ENCODE peak calls at places on chromosome 4, in seven cellular contexts. One of them, this sample, is unnamed.

GRCh38 chr4:88737304-88738015 is 39.8 kb upstream of the NAP1L5 start:
- DNase-seq in GM12864: no peak
- DNase-seq in OCI-LY7: no peak
- DNase-seq in CD8-positive, alpha-beta memory T cell: no peak
- DNase-seq in fibroblast of the aortic adventitia: peak
- DNase-seq in NB4: no peak
- DNase-seq in upper lobe of left lung: peak
- DNase-seq in this sample: peak

GRCh38 chr4:85913925-85914694 is 439.2 kb downstream of the ARHGAP24 start:
- DNase-seq in GM12864: no peak
- DNase-seq in OCI-LY7: no peak
- DNase-seq in CD8-positive, alpha-beta memory T cell: no peak
- DNase-seq in fibroblast of the aortic adventitia: no peak
- DNase-seq in NB4: no peak
- DNase-seq in upper lobe of left lung: no peak
- DNase-seq in this sample: no peak

GRCh38 chr4:19205853-19206252 is 1045.9 kb upstream of the SLIT2 start:
- DNase-seq in GM12864: no peak
- DNase-seq in OCI-LY7: no peak
- DNase-seq in CD8-positive, alpha-beta memory T cell: no peak
- DNase-seq in fibroblast of the aortic adventitia: no peak
- DNase-seq in NB4: no peak
- DNase-seq in upper lobe of left lung: no peak
- DNase-seq in this sample: no peak

GRCh38 chr4:72312032-72312650 is 256.9 kb downstream of the ADAMTS3 start:
- DNase-seq in GM12864: no peak
- DNase-seq in OCI-LY7: no peak
- DNase-seq in CD8-positive, alpha-beta memory T cell: no peak
- DNase-seq in fibroblast of the aortic adventitia: peak
- DNase-seq in NB4: no peak
- DNase-seq in upper lobe of left lung: peak
- DNase-seq in this sample: peak

GRCh38 chr4:3868146-3868840 is 102.1 kb downstream of the ADRA2C start:
- DNase-seq in GM12864: no peak
- DNase-seq in OCI-LY7: no peak
- DNase-seq in CD8-positive, alpha-beta memory T cell: no peak
- DNase-seq in fibroblast of the aortic adventitia: peak
- DNase-seq in NB4: peak
- DNase-seq in upper lobe of left lung: no peak
- DNase-seq in this sample: peak

GRCh38 chr4:132344924-132345828 is 803.9 kb upstream of the PCDH10 start:
- DNase-seq in GM12864: no peak
- DNase-seq in OCI-LY7: no peak
- DNase-seq in CD8-positive, alpha-beta memory T cell: no peak
- DNase-seq in fibroblast of the aortic adventitia: no peak
- DNase-seq in NB4: no peak
- DNase-seq in upper lobe of left lung: no peak
- DNase-seq in this sample: no peak

GRCh38 chr4:128334256-128334655 is 46.6 kb upstream of the PGRMC2 start:
- DNase-seq in GM12864: no peak
- DNase-seq in OCI-LY7: no peak
- DNase-seq in CD8-positive, alpha-beta memory T cell: no peak
- DNase-seq in fibroblast of the aortic adventitia: no peak
- DNase-seq in NB4: no peak
- DNase-seq in upper lobe of left lung: no peak
- DNase-seq in this sample: no peak

GRCh38 chr4:38500433-38500832 is 163.6 kb upstream of the KLF3 start:
- DNase-seq in GM12864: no peak
- DNase-seq in OCI-LY7: no peak
- DNase-seq in CD8-positive, alpha-beta memory T cell: no peak
- DNase-seq in fibroblast of the aortic adventitia: peak
- DNase-seq in NB4: no peak
- DNase-seq in upper lobe of left lung: no peak
- DNase-seq in this sample: no peak

GRCh38 chr4:173270312-173271027 is 63.7 kb downstream of the HMGB2 start:
- DNase-seq in GM12864: no peak
- DNase-seq in OCI-LY7: no peak
- DNase-seq in CD8-positive, alpha-beta memory T cell: no peak
- DNase-seq in fibroblast of the aortic adventitia: peak
- DNase-seq in NB4: no peak
- DNase-seq in upper lobe of left lung: no peak
- DNase-seq in this sample: no peak

DNA sequence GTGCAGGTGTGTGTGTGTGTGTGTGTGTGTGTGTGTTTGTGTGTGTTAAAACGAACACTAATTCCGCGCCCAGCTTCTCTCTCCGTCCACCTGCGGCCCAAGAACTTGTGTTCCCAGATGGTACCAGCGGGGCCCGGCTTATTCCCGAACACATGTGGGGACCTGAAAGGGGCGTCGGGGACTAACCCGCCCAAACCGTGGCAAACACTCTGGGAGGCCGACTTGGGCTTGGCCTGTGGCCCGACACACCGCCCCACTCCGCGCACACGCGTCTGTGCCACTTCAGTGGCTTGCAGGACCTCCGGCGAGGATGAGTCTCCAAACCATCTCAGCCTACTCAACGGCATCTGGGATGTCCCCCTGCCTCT is 870 bp upstream of the HHIP start:
- DNase-seq in GM12864: no peak
- DNase-seq in OCI-LY7: no peak
- DNase-seq in CD8-positive, alpha-beta memory T cell: no peak
- DNase-seq in fibroblast of the aortic adventitia: peak
- DNase-seq in NB4: no peak
- DNase-seq in upper lobe of left lung: peak
- DNase-seq in this sample: peak
- H3K4me3 ChIP-seq in GM12864: no peak
- H3K4me3 ChIP-seq in OCI-LY7: no peak
- H3K4me3 ChIP-seq in CD8-positive, alpha-beta memory T cell: no peak
- H3K4me3 ChIP-seq in fibroblast of the aortic adventitia: peak
- H3K4me3 ChIP-seq in NB4: no peak
- H3K4me3 ChIP-seq in upper lobe of left lung: no peak
- H3K4me3 ChIP-seq in this sample: peak

DNA sequence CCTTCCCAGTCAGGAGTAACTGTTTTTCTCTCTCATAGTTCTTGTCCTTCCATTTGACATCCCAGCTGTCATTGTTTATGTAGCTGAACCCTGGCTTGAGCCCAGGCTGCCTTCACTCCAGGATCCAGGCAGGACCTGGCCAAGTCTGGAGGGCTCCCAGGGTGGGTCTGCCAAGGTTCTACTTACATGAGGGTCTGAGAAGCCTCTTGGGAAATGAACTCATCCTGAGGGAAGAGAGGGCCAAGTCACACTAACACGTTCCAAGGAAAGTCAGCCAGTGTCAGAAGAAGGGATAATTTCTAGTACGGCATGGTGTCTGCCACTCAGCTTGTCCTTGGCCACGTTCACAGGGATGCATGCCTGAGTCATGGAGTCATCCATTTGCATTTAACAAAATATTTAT is 54.8 kb upstream of the SRD5A3 start:
- DNase-seq in GM12864: no peak
- DNase-seq in OCI-LY7: no peak
- DNase-seq in CD8-positive, alpha-beta memory T cell: no peak
- DNase-seq in fibroblast of the aortic adventitia: peak
- DNase-seq in NB4: no peak
- DNase-seq in upper lobe of left lung: no peak
- DNase-seq in this sample: no peak
- H3K4me3 ChIP-seq in GM12864: no peak
- H3K4me3 ChIP-seq in OCI-LY7: no peak
- H3K4me3 ChIP-seq in CD8-positive, alpha-beta memory T cell: no peak
- H3K4me3 ChIP-seq in fibroblast of the aortic adventitia: no peak
- H3K4me3 ChIP-seq in NB4: no peak
- H3K4me3 ChIP-seq in upper lobe of left lung: no peak
- H3K4me3 ChIP-seq in this sample: no peak

GRCh38 chr4:99564921-99565320 is 1.1 kb upstream of the TRMT10A start:
- DNase-seq in GM12864: no peak
- DNase-seq in OCI-LY7: no peak
- DNase-seq in CD8-positive, alpha-beta memory T cell: no peak
- DNase-seq in fibroblast of the aortic adventitia: no peak
- DNase-seq in NB4: no peak
- DNase-seq in upper lobe of left lung: no peak
- DNase-seq in this sample: no peak

DNA sequence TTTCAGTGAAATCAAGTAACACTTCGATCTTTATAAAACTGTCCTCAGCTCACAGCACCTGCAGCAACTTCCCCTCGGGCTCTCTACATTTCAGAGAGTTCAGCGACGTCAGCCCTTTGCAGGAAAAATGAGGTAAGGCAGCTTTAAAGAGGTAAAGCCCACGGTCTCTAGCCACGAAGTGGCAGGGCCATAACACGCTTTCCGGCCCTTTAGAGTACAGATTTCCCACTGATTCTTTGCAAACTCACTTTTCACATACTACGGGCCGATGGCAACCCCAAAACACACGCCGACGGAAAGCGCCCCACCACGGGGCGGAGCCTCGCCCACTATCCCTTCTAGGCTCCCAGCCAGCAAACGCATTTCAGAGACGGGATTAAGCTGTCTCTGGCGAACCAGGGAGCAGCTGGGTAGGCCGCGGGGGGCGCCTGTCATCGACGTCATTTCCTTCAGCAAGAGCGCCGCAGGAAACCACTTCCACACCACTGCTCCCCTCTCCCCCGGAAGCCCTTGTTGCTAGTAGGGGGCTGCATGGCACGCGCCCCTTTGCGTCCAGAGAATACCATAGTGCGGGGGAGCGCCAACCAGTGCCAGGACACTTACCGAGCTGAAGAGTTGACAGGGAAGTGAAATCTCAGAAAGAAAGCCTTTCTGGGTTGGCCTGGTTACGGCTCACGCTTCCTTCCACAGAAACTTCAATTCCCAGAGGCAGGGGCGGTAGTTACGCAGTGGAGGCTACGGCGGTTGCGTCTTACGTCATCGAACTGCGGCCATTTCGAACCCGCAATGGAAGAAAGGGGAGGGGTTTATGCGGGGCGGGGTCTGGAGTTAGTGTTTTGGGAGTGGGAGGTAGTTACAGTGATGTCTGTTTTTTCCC is at the start of gene TRMT10A:
- DNase-seq in GM12864: peak
- DNase-seq in OCI-LY7: peak
- DNase-seq in CD8-positive, alpha-beta memory T cell: peak
- DNase-seq in fibroblast of the aortic adventitia: peak
- DNase-seq in NB4: peak
- DNase-seq in upper lobe of left lung: peak
- DNase-seq in this sample: peak
- H3K4me3 ChIP-seq in GM12864: peak
- H3K4me3 ChIP-seq in OCI-LY7: peak
- H3K4me3 ChIP-seq in CD8-positive, alpha-beta memory T cell: peak
- H3K4me3 ChIP-seq in fibroblast of the aortic adventitia: peak
- H3K4me3 ChIP-seq in NB4: peak
- H3K4me3 ChIP-seq in upper lobe of left lung: peak
- H3K4me3 ChIP-seq in this sample: peak

DNA sequence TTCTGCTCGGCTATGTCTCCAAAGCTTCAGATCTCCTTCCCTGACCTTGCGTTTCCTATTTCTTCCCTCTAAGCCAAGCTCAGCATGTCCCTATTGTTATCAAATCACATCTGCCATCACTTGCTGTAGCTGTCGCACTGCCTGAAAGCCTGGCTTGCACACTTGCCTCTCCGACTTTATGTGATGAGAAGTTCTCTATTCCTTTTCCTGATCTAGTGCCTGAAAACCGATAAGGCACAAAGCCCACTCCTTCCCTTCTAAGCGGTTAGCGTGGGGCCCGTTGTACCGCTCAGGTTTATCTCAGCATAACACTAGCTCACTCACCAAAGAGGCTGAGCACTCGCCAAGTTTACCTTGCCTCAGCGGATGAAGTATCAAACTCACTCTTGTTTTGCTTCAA is 816 bp downstream of the NMU start:
- DNase-seq in GM12864: no peak
- DNase-seq in OCI-LY7: no peak
- DNase-seq in CD8-positive, alpha-beta memory T cell: no peak
- DNase-seq in fibroblast of the aortic adventitia: no peak
- DNase-seq in NB4: no peak
- DNase-seq in upper lobe of left lung: no peak
- DNase-seq in this sample: no peak
- H3K4me3 ChIP-seq in GM12864: no peak
- H3K4me3 ChIP-seq in OCI-LY7: no peak
- H3K4me3 ChIP-seq in CD8-positive, alpha-beta memory T cell: peak
- H3K4me3 ChIP-seq in fibroblast of the aortic adventitia: no peak
- H3K4me3 ChIP-seq in NB4: no peak
- H3K4me3 ChIP-seq in upper lobe of left lung: no peak
- H3K4me3 ChIP-seq in this sample: no peak

GRCh38 chr4:48699470-48699869 is 80.6 kb downstream of the FRYL start:
- DNase-seq in GM12864: no peak
- DNase-seq in OCI-LY7: no peak
- DNase-seq in CD8-positive, alpha-beta memory T cell: no peak
- DNase-seq in fibroblast of the aortic adventitia: no peak
- DNase-seq in NB4: no peak
- DNase-seq in upper lobe of left lung: no peak
- DNase-seq in this sample: no peak
- H3K4me3 ChIP-seq in GM12864: no peak
- H3K4me3 ChIP-seq in OCI-LY7: no peak
- H3K4me3 ChIP-seq in CD8-positive, alpha-beta memory T cell: no peak
- H3K4me3 ChIP-seq in fibroblast of the aortic adventitia: no peak
- H3K4me3 ChIP-seq in NB4: no peak
- H3K4me3 ChIP-seq in upper lobe of left lung: no peak
- H3K4me3 ChIP-seq in this sample: no peak

GRCh38 chr4:136687118-136687517 is 845.2 kb downstream of the PCDH18 start:
- DNase-seq in GM12864: no peak
- DNase-seq in OCI-LY7: no peak
- DNase-seq in CD8-positive, alpha-beta memory T cell: no peak
- DNase-seq in fibroblast of the aortic adventitia: peak
- DNase-seq in NB4: peak
- DNase-seq in upper lobe of left lung: no peak
- DNase-seq in this sample: no peak

GRCh38 chr4:136691607-136692006 is 840.7 kb downstream of the PCDH18 start:
- DNase-seq in GM12864: no peak
- DNase-seq in OCI-LY7: no peak
- DNase-seq in CD8-positive, alpha-beta memory T cell: no peak
- DNase-seq in fibroblast of the aortic adventitia: no peak
- DNase-seq in NB4: no peak
- DNase-seq in upper lobe of left lung: no peak
- DNase-seq in this sample: no peak

GRCh38 chr4:136687596-136687995 is 844.7 kb downstream of the PCDH18 start:
- DNase-seq in GM12864: no peak
- DNase-seq in OCI-LY7: no peak
- DNase-seq in CD8-positive, alpha-beta memory T cell: no peak
- DNase-seq in fibroblast of the aortic adventitia: no peak
- DNase-seq in NB4: no peak
- DNase-seq in upper lobe of left lung: no peak
- DNase-seq in this sample: no peak

DNA sequence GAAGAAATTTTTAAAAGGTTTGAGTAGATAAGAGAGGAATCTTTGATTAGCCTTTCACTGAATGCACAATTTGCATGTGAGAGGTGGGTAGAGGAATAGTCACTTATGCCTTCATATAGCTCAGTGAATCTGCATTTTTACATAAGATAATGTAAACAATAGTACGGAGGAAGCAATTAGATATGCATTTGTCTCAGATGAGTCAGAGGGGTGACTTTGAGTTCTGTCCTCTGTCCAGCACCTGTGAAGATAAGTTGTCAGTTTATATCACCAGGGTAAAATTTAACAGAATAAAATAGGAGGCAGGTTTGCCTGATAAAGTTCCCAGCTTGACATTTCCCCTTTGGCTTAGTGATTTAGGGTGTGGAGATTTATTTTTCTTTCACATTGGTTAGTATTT is 841.9 kb downstream of the PCDH18 start:
- DNase-seq in GM12864: no peak
- DNase-seq in OCI-LY7: no peak
- DNase-seq in CD8-positive, alpha-beta memory T cell: no peak
- DNase-seq in fibroblast of the aortic adventitia: no peak
- DNase-seq in NB4: no peak
- DNase-seq in upper lobe of left lung: no peak
- DNase-seq in this sample: no peak
- H3K4me3 ChIP-seq in GM12864: no peak
- H3K4me3 ChIP-seq in OCI-LY7: no peak
- H3K4me3 ChIP-seq in CD8-positive, alpha-beta memory T cell: no peak
- H3K4me3 ChIP-seq in fibroblast of the aortic adventitia: no peak
- H3K4me3 ChIP-seq in NB4: no peak
- H3K4me3 ChIP-seq in upper lobe of left lung: no peak
- H3K4me3 ChIP-seq in this sample: no peak

GRCh38 chr4:75673027-75673958 is at the start of gene G3BP2:
- DNase-seq in GM12864: peak
- DNase-seq in OCI-LY7: peak
- DNase-seq in CD8-positive, alpha-beta memory T cell: peak
- DNase-seq in fibroblast of the aortic adventitia: peak
- DNase-seq in NB4: peak
- DNase-seq in upper lobe of left lung: peak
- DNase-seq in this sample: peak
- H3K4me3 ChIP-seq in GM12864: peak
- H3K4me3 ChIP-seq in OCI-LY7: peak
- H3K4me3 ChIP-seq in CD8-positive, alpha-beta memory T cell: peak
- H3K4me3 ChIP-seq in fibroblast of the aortic adventitia: peak
- H3K4me3 ChIP-seq in NB4: peak
- H3K4me3 ChIP-seq in upper lobe of left lung: peak
- H3K4me3 ChIP-seq in this sample: peak

This sample was measured in ovary.